ENCODE peak calls at places on chromosomes 16 and 17, in ten cellular contexts. One of them, this sample, is unnamed.

GRCh38 chr16:75048051-75048450 is 49.2 kb downstream of the ZNRF1 start:
- DNase-seq in body of pancreas: no peak
- DNase-seq in adrenal gland: no peak
- DNase-seq in breast epithelium: no peak
- DNase-seq in Peyer's patch: no peak
- DNase-seq in gastrocnemius medialis: no peak
- DNase-seq in NB4: no peak
- DNase-seq in endothelial cell of umbilical vein: no peak
- DNase-seq in prostate gland: no peak
- DNase-seq in ovary: no peak
- DNase-seq in this sample: no peak

GRCh38 chr17:61073799-61074513 is 325.7 kb upstream of the TBX2 start:
- DNase-seq in body of pancreas: no peak
- DNase-seq in adrenal gland: no peak
- DNase-seq in breast epithelium: no peak
- DNase-seq in Peyer's patch: no peak
- DNase-seq in gastrocnemius medialis: no peak
- DNase-seq in NB4: no peak
- DNase-seq in endothelial cell of umbilical vein: no peak
- DNase-seq in prostate gland: no peak
- DNase-seq in ovary: no peak
- DNase-seq in this sample: no peak

GRCh38 chr16:50547944-50548658 is at the start of gene NKD1:
- DNase-seq in body of pancreas: peak; percentile 78
- DNase-seq in adrenal gland: peak; percentile 75
- DNase-seq in breast epithelium: peak; percentile 24
- DNase-seq in Peyer's patch: peak; percentile 70
- DNase-seq in gastrocnemius medialis: peak; percentile 31
- DNase-seq in NB4: peak; percentile 80
- DNase-seq in endothelial cell of umbilical vein: peak; percentile 26
- DNase-seq in prostate gland: peak; percentile 68
- DNase-seq in ovary: peak; percentile 80
- DNase-seq in this sample: peak; percentile 43

GRCh38 chr17:67800495-67800928 is 24.8 kb upstream of the BPTF start:
- DNase-seq in body of pancreas: peak; percentile 78
- DNase-seq in adrenal gland: peak; percentile 78
- DNase-seq in breast epithelium: peak; percentile 22
- DNase-seq in Peyer's patch: peak; percentile 79
- DNase-seq in gastrocnemius medialis: peak; percentile 70
- DNase-seq in NB4: peak; percentile 82
- DNase-seq in endothelial cell of umbilical vein: peak; percentile 85
- DNase-seq in prostate gland: peak; percentile 57
- DNase-seq in ovary: peak; percentile 32
- DNase-seq in this sample: peak; percentile 48

GRCh38 chr17:42188749-42189650 is 3.7 kb upstream of the HCRT start:
- DNase-seq in body of pancreas: no peak
- DNase-seq in adrenal gland: peak; percentile 45
- DNase-seq in breast epithelium: no peak
- DNase-seq in Peyer's patch: no peak
- DNase-seq in gastrocnemius medialis: no peak
- DNase-seq in NB4: peak; percentile 96
- DNase-seq in endothelial cell of umbilical vein: no peak
- DNase-seq in prostate gland: no peak
- DNase-seq in ovary: no peak
- DNase-seq in this sample: no peak

GRCh38 chr17:43701318-43701743 is 39.6 kb upstream of the MEOX1 start:
- DNase-seq in body of pancreas: no peak
- DNase-seq in adrenal gland: no peak
- DNase-seq in breast epithelium: peak; percentile 19
- DNase-seq in Peyer's patch: peak; percentile 25
- DNase-seq in gastrocnemius medialis: no peak
- DNase-seq in NB4: peak; percentile 87
- DNase-seq in endothelial cell of umbilical vein: no peak
- DNase-seq in prostate gland: no peak
- DNase-seq in ovary: no peak
- DNase-seq in this sample: no peak

GRCh38 chr17:61291457-61292311 is 108.0 kb upstream of the TBX2 start:
- DNase-seq in body of pancreas: no peak
- DNase-seq in adrenal gland: no peak
- DNase-seq in breast epithelium: no peak
- DNase-seq in Peyer's patch: no peak
- DNase-seq in gastrocnemius medialis: no peak
- DNase-seq in NB4: no peak
- DNase-seq in endothelial cell of umbilical vein: no peak
- DNase-seq in prostate gland: peak; percentile 51
- DNase-seq in ovary: no peak
- DNase-seq in this sample: no peak

GRCh38 chr17:33968350-33969044 is 286.6 kb upstream of the CCL2 start:
- DNase-seq in body of pancreas: no peak
- DNase-seq in adrenal gland: no peak
- DNase-seq in breast epithelium: no peak
- DNase-seq in Peyer's patch: peak; percentile 17
- DNase-seq in gastrocnemius medialis: no peak
- DNase-seq in NB4: peak; percentile 71
- DNase-seq in endothelial cell of umbilical vein: no peak
- DNase-seq in prostate gland: no peak
- DNase-seq in ovary: no peak
- DNase-seq in this sample: no peak

GRCh38 chr16:4768549-4769305 is 1.8 kb upstream of the ZNF500 start:
- DNase-seq in body of pancreas: peak; percentile 97
- DNase-seq in adrenal gland: peak; percentile 97
- DNase-seq in breast epithelium: peak; percentile 98
- DNase-seq in Peyer's patch: peak; percentile 92
- DNase-seq in gastrocnemius medialis: peak; percentile 95
- DNase-seq in NB4: peak; percentile 94
- DNase-seq in endothelial cell of umbilical vein: peak; percentile 95
- DNase-seq in prostate gland: peak; percentile 97
- DNase-seq in ovary: peak; percentile 98
- DNase-seq in this sample: peak; percentile 100
- TF ChIP-seq POLR2A in body of pancreas: peak; percentile 81
- TF ChIP-seq POLR2A in adrenal gland: peak; percentile 31
- TF ChIP-seq POLR2A in breast epithelium: peak; percentile 90
- TF ChIP-seq POLR2A in Peyer's patch: peak; percentile 89
- TF ChIP-seq POLR2A in gastrocnemius medialis: peak; percentile 74
- TF ChIP-seq POLR2A in NB4: peak; percentile 68
- TF ChIP-seq POLR2A in endothelial cell of umbilical vein: peak; percentile 79
- TF ChIP-seq POLR2A in prostate gland: peak; percentile 85
- TF ChIP-seq POLR2A in ovary: peak; percentile 83
- TF ChIP-seq POLR2A in this sample: no peak

GRCh38 chr16:57479043-57479421 is 7.3 kb downstream of the DOK4 start:
- DNase-seq in body of pancreas: no peak
- DNase-seq in adrenal gland: no peak
- DNase-seq in breast epithelium: no peak
- DNase-seq in Peyer's patch: peak; percentile 44
- DNase-seq in gastrocnemius medialis: no peak
- DNase-seq in NB4: no peak
- DNase-seq in endothelial cell of umbilical vein: peak; percentile 21
- DNase-seq in prostate gland: no peak
- DNase-seq in ovary: no peak
- DNase-seq in this sample: no peak

GRCh38 chr16:57478396-57479024 is 7.8 kb downstream of the DOK4 start:
- DNase-seq in body of pancreas: no peak
- DNase-seq in adrenal gland: no peak
- DNase-seq in breast epithelium: no peak
- DNase-seq in Peyer's patch: peak; percentile 29
- DNase-seq in gastrocnemius medialis: no peak
- DNase-seq in NB4: no peak
- DNase-seq in endothelial cell of umbilical vein: no peak
- DNase-seq in prostate gland: no peak
- DNase-seq in ovary: no peak
- DNase-seq in this sample: no peak

GRCh38 chr16:57480127-57480753 is 6.1 kb downstream of the DOK4 start:
- DNase-seq in body of pancreas: peak; percentile 91
- DNase-seq in adrenal gland: no peak
- DNase-seq in breast epithelium: no peak
- DNase-seq in Peyer's patch: no peak
- DNase-seq in gastrocnemius medialis: peak; percentile 31
- DNase-seq in NB4: no peak
- DNase-seq in endothelial cell of umbilical vein: no peak
- DNase-seq in prostate gland: no peak
- DNase-seq in ovary: peak; percentile 53
- DNase-seq in this sample: no peak

GRCh38 chr16:57480754-57481230 is 5.5 kb downstream of the DOK4 start:
- DNase-seq in body of pancreas: no peak
- DNase-seq in adrenal gland: no peak
- DNase-seq in breast epithelium: no peak
- DNase-seq in Peyer's patch: no peak
- DNase-seq in gastrocnemius medialis: no peak
- DNase-seq in NB4: no peak
- DNase-seq in endothelial cell of umbilical vein: no peak
- DNase-seq in prostate gland: no peak
- DNase-seq in ovary: no peak
- DNase-seq in this sample: no peak

DNA sequence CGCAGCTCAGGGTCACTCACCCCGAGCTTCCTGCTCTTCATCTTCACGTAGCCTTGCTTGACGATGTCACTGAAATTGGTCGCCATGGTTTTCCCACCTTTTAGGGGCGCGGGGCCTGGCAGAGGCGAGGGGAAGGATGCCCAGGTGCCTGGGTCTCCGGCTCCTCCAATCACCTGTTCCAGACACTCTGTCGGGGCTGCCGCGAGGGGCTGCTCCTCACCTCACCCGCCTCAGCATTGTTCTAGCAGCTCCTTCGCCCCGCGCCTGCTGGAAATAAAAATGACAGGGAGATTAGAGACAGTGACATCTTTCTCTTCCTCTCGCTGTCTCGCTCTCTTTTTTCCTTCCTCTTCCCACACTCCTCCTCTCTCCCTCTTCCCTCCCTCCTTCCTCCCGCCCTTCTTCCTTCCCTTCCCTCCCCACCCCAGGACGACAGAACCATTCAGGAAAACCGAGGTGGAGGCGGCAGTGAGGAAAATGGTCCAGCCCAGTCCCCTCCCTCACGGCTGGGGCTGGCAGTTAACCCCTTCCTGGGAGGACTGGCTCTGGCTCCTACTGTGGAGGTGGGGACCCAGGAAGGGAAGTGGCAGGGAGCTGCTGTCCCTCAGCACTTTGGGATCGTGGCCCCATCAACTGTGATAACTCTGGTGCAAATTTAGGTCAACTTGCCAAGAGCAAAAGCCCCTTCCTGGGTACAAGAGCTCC is 6.7 kb downstream of the DOK4 start:
- DNase-seq in body of pancreas: no peak
- DNase-seq in adrenal gland: peak; percentile 37
- DNase-seq in breast epithelium: no peak
- DNase-seq in Peyer's patch: no peak
- DNase-seq in gastrocnemius medialis: no peak
- DNase-seq in NB4: no peak
- DNase-seq in endothelial cell of umbilical vein: peak; percentile 33
- DNase-seq in prostate gland: no peak
- DNase-seq in ovary: peak; percentile 57
- DNase-seq in this sample: no peak
- H3K4me3 ChIP-seq in body of pancreas: no peak overlapping the region
- H3K4me3 ChIP-seq in adrenal gland: no peak overlapping the region
- H3K4me3 ChIP-seq in breast epithelium: peak overlapping the region; percentile 68
- H3K4me3 ChIP-seq in Peyer's patch: peak overlapping the region; percentile 20
- H3K4me3 ChIP-seq in gastrocnemius medialis: peak overlapping the region; percentile 35
- H3K4me3 ChIP-seq in NB4: no peak overlapping the region
- H3K4me3 ChIP-seq in endothelial cell of umbilical vein: peak overlapping the region; percentile 68
- H3K4me3 ChIP-seq in prostate gland: peak overlapping the region; percentile 4
- H3K4me3 ChIP-seq in ovary: peak overlapping the region; percentile 20
- H3K4me3 ChIP-seq in this sample: no peak overlapping the region

GRCh38 chr16:47142469-47143328 is 1.0 kb downstream of the NETO2 start:
- DNase-seq in body of pancreas: peak; percentile 19
- DNase-seq in adrenal gland: peak; percentile 35
- DNase-seq in breast epithelium: no peak
- DNase-seq in Peyer's patch: peak; percentile 21
- DNase-seq in gastrocnemius medialis: no peak
- DNase-seq in NB4: peak; percentile 82
- DNase-seq in endothelial cell of umbilical vein: peak; percentile 59
- DNase-seq in prostate gland: no peak
- DNase-seq in ovary: peak; percentile 16
- DNase-seq in this sample: no peak

GRCh38 chr16:47143677-47144558 is at the start of gene NETO2:
- DNase-seq in body of pancreas: peak; percentile 51
- DNase-seq in adrenal gland: peak; percentile 69
- DNase-seq in breast epithelium: peak; percentile 22
- DNase-seq in Peyer's patch: peak; percentile 50
- DNase-seq in gastrocnemius medialis: peak; percentile 24
- DNase-seq in NB4: peak; percentile 79
- DNase-seq in endothelial cell of umbilical vein: peak; percentile 61
- DNase-seq in prostate gland: peak; percentile 17
- DNase-seq in ovary: peak; percentile 17
- DNase-seq in this sample: peak; percentile 22

GRCh38 chr16:47140686-47141085 is 3.1 kb downstream of the NETO2 start:
- DNase-seq in body of pancreas: no peak
- DNase-seq in adrenal gland: no peak
- DNase-seq in breast epithelium: no peak
- DNase-seq in Peyer's patch: no peak
- DNase-seq in gastrocnemius medialis: no peak
- DNase-seq in NB4: no peak
- DNase-seq in endothelial cell of umbilical vein: no peak
- DNase-seq in prostate gland: no peak
- DNase-seq in ovary: no peak
- DNase-seq in this sample: no peak

GRCh38 chr16:47143329-47143676 is 442 bp downstream of the NETO2 start:
- DNase-seq in body of pancreas: peak; percentile 56
- DNase-seq in adrenal gland: peak; percentile 58
- DNase-seq in breast epithelium: peak; percentile 21
- DNase-seq in Peyer's patch: peak; percentile 45
- DNase-seq in gastrocnemius medialis: peak; percentile 19
- DNase-seq in NB4: peak; percentile 89
- DNase-seq in endothelial cell of umbilical vein: peak; percentile 79
- DNase-seq in prostate gland: peak; percentile 15
- DNase-seq in ovary: no peak
- DNase-seq in this sample: no peak

DNA sequence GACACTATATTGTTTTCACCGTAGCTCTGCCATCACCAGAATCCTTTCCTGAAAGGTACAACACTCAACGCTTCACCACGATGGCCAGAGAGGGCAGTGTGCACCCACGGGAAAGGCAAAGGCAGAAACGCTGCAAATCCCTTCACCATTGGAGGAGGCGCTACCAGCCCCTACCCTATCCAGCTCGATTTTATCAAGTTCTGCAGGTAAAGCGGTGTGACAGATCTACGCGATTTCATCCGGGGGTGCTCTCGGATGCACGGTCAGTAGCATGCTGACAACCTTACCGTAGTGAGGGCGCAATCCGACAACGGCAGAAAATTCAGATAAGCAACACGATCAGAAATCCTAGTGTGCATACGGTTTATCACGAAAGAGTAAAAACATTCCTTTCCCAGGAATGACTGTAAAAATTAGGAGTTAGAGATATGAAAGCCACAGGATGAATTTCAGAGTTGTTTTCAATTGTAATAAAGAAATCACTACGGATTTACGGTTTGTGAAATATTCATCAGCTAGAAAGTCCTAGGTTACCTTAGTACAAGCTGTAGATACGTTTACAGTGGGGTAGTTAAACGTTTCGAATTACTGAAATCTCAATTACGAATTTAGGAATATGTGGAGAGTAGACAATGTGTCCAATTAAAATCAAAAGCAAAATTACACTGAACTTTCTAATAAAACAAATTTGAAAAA is 1.8 kb downstream of the NETO2 start:
- DNase-seq in body of pancreas: peak; percentile 81
- DNase-seq in adrenal gland: peak; percentile 88
- DNase-seq in breast epithelium: peak; percentile 74
- DNase-seq in Peyer's patch: peak; percentile 82
- DNase-seq in gastrocnemius medialis: peak; percentile 67
- DNase-seq in NB4: peak; percentile 91
- DNase-seq in endothelial cell of umbilical vein: peak; percentile 90
- DNase-seq in prostate gland: peak; percentile 70
- DNase-seq in ovary: peak; percentile 63
- DNase-seq in this sample: peak; percentile 73
- TF ChIP-seq POLR2A in body of pancreas: no peak
- TF ChIP-seq POLR2A in adrenal gland: no peak
- TF ChIP-seq POLR2A in breast epithelium: no peak
- TF ChIP-seq POLR2A in Peyer's patch: no peak
- TF ChIP-seq POLR2A in gastrocnemius medialis: no peak
- TF ChIP-seq POLR2A in NB4: no peak
- TF ChIP-seq POLR2A in endothelial cell of umbilical vein: no peak
- TF ChIP-seq POLR2A in prostate gland: no peak
- TF ChIP-seq POLR2A in ovary: no peak
- TF ChIP-seq POLR2A in this sample: no peak

DNA sequence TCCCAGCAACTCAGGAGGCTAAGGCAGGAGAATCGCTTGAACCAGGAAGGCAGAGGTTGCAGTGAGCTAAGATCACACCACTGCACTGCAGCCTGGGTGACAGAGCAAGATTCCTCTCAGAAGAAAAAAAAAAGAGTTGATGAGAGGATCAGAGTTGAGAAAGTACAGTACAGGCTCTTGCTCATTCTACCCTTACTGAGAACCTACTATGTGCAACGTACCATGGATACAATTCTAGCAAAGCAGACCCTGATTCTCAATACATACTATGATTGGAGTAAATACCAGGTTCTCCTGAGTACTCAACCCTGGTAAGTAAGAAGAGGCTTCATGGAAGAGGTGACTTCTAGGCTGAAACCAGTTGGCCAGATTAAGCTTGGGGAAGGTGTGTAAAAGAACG is 1.2 kb downstream of the RFFL start:
- DNase-seq in body of pancreas: no peak
- DNase-seq in adrenal gland: no peak
- DNase-seq in breast epithelium: no peak
- DNase-seq in Peyer's patch: no peak
- DNase-seq in gastrocnemius medialis: no peak
- DNase-seq in NB4: no peak
- DNase-seq in endothelial cell of umbilical vein: no peak
- DNase-seq in prostate gland: no peak
- DNase-seq in ovary: no peak
- DNase-seq in this sample: no peak
- H3K4me3 ChIP-seq in body of pancreas: no peak overlapping the region
- H3K4me3 ChIP-seq in adrenal gland: no peak overlapping the region
- H3K4me3 ChIP-seq in breast epithelium: no peak overlapping the region
- H3K4me3 ChIP-seq in Peyer's patch: no peak overlapping the region
- H3K4me3 ChIP-seq in gastrocnemius medialis: peak overlapping the region; percentile 57
- H3K4me3 ChIP-seq in NB4: no peak overlapping the region
- H3K4me3 ChIP-seq in endothelial cell of umbilical vein: no peak overlapping the region
- H3K4me3 ChIP-seq in prostate gland: no peak overlapping the region
- H3K4me3 ChIP-seq in ovary: no peak overlapping the region
- H3K4me3 ChIP-seq in this sample: no peak overlapping the region

This sample was measured in lower leg skin.